ENCODE peak calls at places on chromosome 20, in ten cellular contexts. V is heart left ventricle, L is upper lobe of left lung, M is psoas muscle, N is body of pancreas, W is natural killer cell, J is lung, H is A549, A is DND-41, C is left lung. X is an unnamed sample.

GRCh38 chr20:60332523-60332922 is 374.3 kb downstream of the CDH26 start:
- ATAC-seq in W (no peak), V (no peak), M (no peak), C (peak), A (no peak), J (no peak), N (no peak), H (no peak), L (no peak), X (no peak)

GRCh38 chr20:4112490-4113420 is 97.4 kb upstream of the RNF24 start:
- ATAC-seq in W (no peak), V (peak), H (no peak), A (no peak), N (peak), L (peak), C (peak), J (no peak), M (no peak), X (no peak)

GRCh38 chr20:17749628-17749978 is 49.8 kb downstream of the BANF2 start:
- ATAC-seq in W (no peak), C (peak), M (no peak), N (peak), L (no peak), J (peak), V (no peak), A (no peak), H (no peak), X (no peak)

GRCh38 chr20:50399917-50400704 is 110.1 kb upstream of the PTPN1 start:
- ATAC-seq in N (peak), C (peak), L (peak), H (peak), M (no peak), A (no peak), J (no peak), W (no peak), V (peak), X (no peak)

GRCh38 chr20:14829897-14830296 is 492.5 kb upstream of the FLRT3 start:
- ATAC-seq in W (no peak), N (no peak), J (no peak), M (no peak), H (no peak), A (no peak), L (no peak), C (no peak), V (no peak), X (no peak)

GRCh38 chr20:51366155-51366886 is 176.2 kb downstream of the NFATC2 start:
- ATAC-seq in J (peak), A (no peak), C (peak), W (no peak), N (peak), M (peak), H (peak), L (peak), V (peak), X (peak)

GRCh38 chr20:16392346-16392745 is 180.9 kb downstream of the KIF16B start:
- ATAC-seq in M (no peak), V (no peak), A (no peak), H (no peak), C (no peak), N (no peak), W (no peak), L (no peak), J (no peak), X (no peak)

GRCh38 chr20:23658336-23658735 is 20.6 kb upstream of the CST3 start:
- ATAC-seq in W (no peak), M (no peak), C (no peak), L (no peak), J (no peak), A (no peak), H (no peak), V (no peak), N (no peak), X (no peak)

GRCh38 chr20:50220093-50220893 is 29.7 kb downstream of the CEBPB start:
- ATAC-seq in V (no peak), W (no peak), N (no peak), J (no peak), A (no peak), L (no peak), H (no peak), C (no peak), M (no peak), X (no peak)

GRCh38 chr20:21615617-21616080 is 89.8 kb upstream of the PAX1 start:
- ATAC-seq in C (peak), W (peak), A (peak), N (no peak), H (peak), L (peak), M (peak), V (peak), J (no peak), X (peak)

GRCh38 chr20:34249291-34249690 is 8.1 kb downstream of the ASIP start:
- ATAC-seq in J (peak), W (peak), H (no peak), N (no peak), M (no peak), L (peak), V (no peak), A (peak), C (peak), X (no peak)

GRCh38 chr20:8812818-8813217 is 256.1 kb upstream of the PLCB4 start:
- ATAC-seq in C (no peak), A (no peak), W (no peak), V (peak), J (peak), L (no peak), N (peak), H (no peak), M (no peak), X (peak)

GRCh38 chr20:33811763-33812672 is 870 bp downstream of the CHMP4B start:
- ATAC-seq in N (peak), V (peak), C (peak), W (no peak), J (peak), M (peak), H (peak), A (peak), L (peak), X (peak)

GRCh38 chr20:5844063-5844681 is 94.0 kb downstream of the SHLD1 start:
- ATAC-seq in J (no peak), A (peak), N (no peak), L (no peak), W (no peak), H (peak), C (no peak), V (no peak), M (peak), X (no peak)

GRCh38 chr20:13420625-13421024 is 199.6 kb downstream of the ISM1 start:
- ATAC-seq in V (no peak), J (no peak), W (no peak), H (no peak), A (no peak), C (no peak), N (no peak), L (no peak), M (no peak), X (no peak)

GRCh38 chr20:62662422-62662821 is 20.1 kb downstream of the SLCO4A1 start:
- ATAC-seq in V (no peak), H (peak), N (no peak), W (no peak), A (no peak), M (peak), L (no peak), J (no peak), C (peak), X (peak)

GRCh38 chr20:45470939-45471338 is 1.4 kb downstream of the WFDC2 start:
- ATAC-seq in W (no peak), H (no peak), V (peak), J (no peak), N (no peak), A (no peak), L (no peak), C (peak), M (no peak), X (no peak)
- TF ChIP-seq CTCF in W (no peak), H (no peak), V (no peak), J (no peak), N (no peak), A (no peak), L (no peak), C (no peak), M (peak), X (no peak)

GRCh38 chr20:41169791-41170351 is 32.5 kb downstream of the PLCG1 start:
- ATAC-seq in W (no peak), J (no peak), C (no peak), V (no peak), A (no peak), L (peak), H (no peak), N (no peak), M (no peak), X (no peak)
- TF ChIP-seq CTCF in W (no peak), J (no peak), C (no peak), V (no peak), A (no peak), L (no peak), H (no peak), N (no peak), M (no peak), X (no peak)

DNA sequence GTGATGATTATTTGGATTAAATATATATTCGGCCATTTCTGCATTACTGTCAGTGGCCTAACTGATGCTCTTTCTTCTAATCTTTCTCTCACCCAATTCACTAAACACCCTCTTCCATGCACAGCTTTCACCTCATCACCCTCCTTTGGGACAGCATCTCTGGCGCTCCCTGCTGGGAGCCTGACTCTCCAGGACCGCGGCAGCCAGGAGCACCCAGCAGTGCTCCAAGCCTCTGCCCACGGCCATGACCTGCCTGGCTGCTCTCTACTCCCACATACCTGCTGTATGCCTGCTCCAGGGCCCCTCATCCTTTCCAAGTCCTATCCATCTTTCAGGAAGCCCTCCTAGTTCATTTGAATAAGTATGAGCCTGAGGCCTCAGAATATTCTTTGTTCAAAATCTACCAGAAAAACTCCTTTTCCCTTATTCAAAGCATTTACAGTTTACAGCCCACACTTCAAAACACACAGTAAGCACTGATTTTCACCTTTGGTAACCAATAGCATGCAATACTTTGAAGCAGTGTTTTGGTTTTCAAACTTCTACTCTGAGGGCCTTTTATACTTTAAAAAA is 15.2 kb downstream of the CTCFL start:
- ATAC-seq in M (no peak), J (no peak), C (peak), N (no peak), W (no peak), A (peak), L (no peak), H (peak), V (peak), X (no peak)
- TF ChIP-seq CTCF in M (peak), J (no peak), C (peak), N (no peak), W (no peak), A (peak), L (no peak), H (peak), V (peak), X (no peak)

DNA sequence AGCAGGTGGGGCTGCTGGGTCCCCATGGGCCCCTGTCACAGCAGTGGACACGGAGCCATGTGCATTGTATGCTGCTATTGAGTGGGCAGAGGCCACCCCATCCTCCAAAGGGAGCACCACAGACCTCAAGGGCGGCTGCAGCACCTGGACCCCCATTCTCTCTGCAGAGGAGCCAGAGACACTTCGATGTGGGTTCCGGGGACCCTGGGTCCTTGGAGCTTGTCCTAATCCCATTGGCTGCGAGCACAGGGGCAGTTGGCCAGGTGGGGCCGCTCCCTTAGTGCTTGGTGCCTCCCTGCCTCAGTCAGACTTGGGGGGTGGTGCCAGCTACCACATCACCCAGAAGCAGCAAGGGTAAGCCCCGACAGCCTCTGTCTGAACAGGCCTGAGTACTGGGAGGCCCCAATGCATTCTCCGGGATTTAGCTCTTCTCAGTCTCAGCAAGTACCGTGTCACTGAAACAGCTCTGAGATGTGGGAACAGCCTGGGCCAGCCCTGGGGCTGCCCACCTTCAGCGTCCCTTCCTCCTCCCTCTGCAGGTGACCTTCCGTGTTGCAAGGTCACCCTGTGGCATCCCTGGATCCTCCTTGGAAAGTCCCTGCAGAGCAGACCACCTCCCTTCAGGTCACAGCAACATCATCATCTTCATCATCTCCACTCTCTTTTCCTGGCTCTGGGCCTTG is 73.9 kb downstream of the GINS1 start:
- ATAC-seq in W (no peak), V (no peak), N (no peak), A (no peak), C (no peak), J (no peak), M (no peak), H (no peak), L (peak), X (no peak)
- TF ChIP-seq CTCF in W (no peak), V (no peak), N (no peak), A (peak), C (no peak), J (no peak), M (no peak), H (no peak), L (no peak), X (no peak)

DNA sequence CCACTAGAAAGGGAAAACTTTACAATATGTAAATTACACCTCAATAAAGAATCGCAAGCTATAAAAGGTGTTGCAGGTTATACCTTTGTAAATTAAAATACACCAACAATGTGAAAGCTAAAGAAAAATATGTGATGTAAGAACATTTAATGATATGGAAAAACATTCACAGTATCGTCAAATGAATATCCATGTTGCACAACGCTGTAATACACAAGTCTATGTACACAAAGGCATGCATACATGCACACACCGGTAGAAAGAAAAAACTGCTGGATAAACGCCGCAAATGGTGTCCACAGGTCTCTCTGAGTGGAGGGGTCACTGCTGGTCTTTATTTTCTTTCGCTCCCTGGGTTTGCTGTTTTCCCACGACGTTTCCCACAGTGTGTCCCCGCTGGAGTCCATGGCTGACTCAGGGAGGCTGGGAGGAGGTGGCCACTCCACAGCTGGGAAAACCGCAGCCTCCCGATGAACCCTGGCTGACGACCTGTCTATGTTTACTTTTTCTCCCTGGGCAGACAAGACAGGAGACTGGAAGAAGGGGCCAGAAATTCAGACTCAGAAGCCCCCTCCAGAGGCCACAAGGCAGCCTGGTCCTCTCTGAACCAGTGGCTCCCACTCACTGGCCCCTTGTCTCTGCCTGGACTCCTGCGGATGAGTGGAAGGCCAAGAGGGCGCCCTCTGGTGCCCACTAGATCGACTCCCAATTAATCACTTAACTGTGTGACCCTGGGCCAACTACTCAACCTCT is 13.0 kb upstream of the BPI start:
- ATAC-seq in C (peak), N (peak), J (no peak), W (no peak), M (peak), A (no peak), L (peak), V (peak), H (peak), X (peak)
- TF ChIP-seq CTCF in C (no peak), N (peak), J (no peak), W (no peak), M (peak), A (peak), L (peak), V (peak), H (peak), X (no peak)

DNA sequence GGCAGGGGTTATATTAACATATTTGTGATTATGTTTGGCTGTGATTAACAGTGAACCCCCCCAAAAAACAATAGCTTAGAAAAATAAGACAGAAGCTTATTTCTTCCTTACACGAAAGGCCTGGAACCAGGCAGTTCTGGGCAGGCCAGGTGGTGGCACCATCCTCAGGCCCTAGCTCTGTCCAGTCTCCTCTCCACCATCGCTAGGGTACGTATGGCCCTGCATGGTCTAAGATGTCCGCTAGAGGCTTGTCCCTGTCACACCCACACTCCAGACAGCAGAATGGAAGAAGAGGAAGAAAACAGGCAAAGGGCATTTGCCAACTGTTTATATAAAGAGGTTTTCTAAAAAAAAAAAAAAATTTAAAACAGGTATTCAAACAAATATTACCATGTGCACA is 6.6 kb downstream of the TGM3 start:
- ATAC-seq in A (no peak), N (no peak), L (no peak), C (no peak), M (no peak), V (no peak), J (no peak), H (no peak), W (no peak), X (no peak)
- TF ChIP-seq CTCF in A (no peak), N (no peak), L (no peak), C (no peak), M (no peak), V (no peak), J (no peak), H (no peak), W (no peak), X (no peak)

GRCh38 chr20:36745234-36745926 is 510 bp downstream of the NDRG3 start:
- ATAC-seq in A (peak), V (peak), N (peak), J (no peak), W (peak), C (peak), H (peak), L (peak), M (peak), X (peak)
- TF ChIP-seq CTCF in A (peak), V (no peak), N (no peak), J (no peak), W (peak), C (no peak), H (no peak), L (no peak), M (no peak), X (no peak)

DNA sequence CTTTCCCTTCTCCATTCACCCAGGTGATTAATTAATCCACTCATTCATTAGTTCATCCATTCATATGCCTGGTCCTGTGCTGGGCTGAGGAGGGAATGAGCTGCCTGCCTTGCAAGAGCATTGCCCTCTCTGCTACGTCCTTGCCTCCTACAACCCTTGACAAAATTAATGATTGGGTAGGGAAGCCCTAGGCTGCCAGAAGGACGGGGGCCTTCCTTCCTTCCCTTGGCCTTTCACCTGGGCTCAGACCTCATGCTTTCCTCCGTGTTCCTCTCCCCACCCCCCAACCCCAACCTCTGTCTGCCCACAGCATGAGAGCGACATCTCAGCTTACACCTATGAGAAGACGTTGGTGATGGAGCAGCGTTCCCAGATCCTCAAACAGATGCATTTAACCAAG is 25.6 kb downstream of the SLC12A5 start:
- ATAC-seq in V (no peak), L (no peak), J (no peak), N (no peak), W (no peak), M (no peak), C (no peak), A (no peak), H (no peak), X (no peak)
- TF ChIP-seq CTCF in V (no peak), L (no peak), J (no peak), N (no peak), W (no peak), M (no peak), C (no peak), A (no peak), H (no peak), X (no peak)

X was measured in gastroesophageal sphincter.